ENCODE peak calls at places on chromosomes 5 and 9, in four cellular contexts. One of them, this sample, is unnamed.

GRCh38 chr9:104772707-104773106 is 8.8 kb downstream of the NIPSNAP3B start:
- DNase-seq in K562: no peak
- DNase-seq in H1: no peak
- DNase-seq in HepG2: no peak
- DNase-seq in this sample: no peak

GRCh38 chr5:55441954-55442353 is 92.8 kb downstream of the PLPP1 start:
- DNase-seq in K562: no peak
- DNase-seq in H1: no peak
- DNase-seq in HepG2: no peak
- DNase-seq in this sample: no peak

GRCh38 chr5:128613111-128613510 is 75.1 kb upstream of the FBN2 start:
- DNase-seq in K562: no peak
- DNase-seq in H1: no peak
- DNase-seq in HepG2: no peak
- DNase-seq in this sample: no peak

GRCh38 chr9:99162759-99163364 is 57.9 kb downstream of the TGFBR1 start:
- DNase-seq in K562: peak; percentile 56
- DNase-seq in H1: no peak
- DNase-seq in HepG2: peak; percentile 43
- DNase-seq in this sample: no peak

GRCh38 chr5:7897014-7897600 is 28.2 kb downstream of the MTRR start:
- DNase-seq in K562: peak; percentile 65
- DNase-seq in H1: no peak
- DNase-seq in HepG2: peak; percentile 21
- DNase-seq in this sample: no peak

GRCh38 chr5:1053391-1054017 is 44.9 kb downstream of the NKD2 start:
- DNase-seq in K562: no peak
- DNase-seq in H1: no peak
- DNase-seq in HepG2: no peak
- DNase-seq in this sample: no peak

GRCh38 chr9:99235874-99236627 is 14.0 kb downstream of the SEC61B start:
- DNase-seq in K562: no peak
- DNase-seq in H1: no peak
- DNase-seq in HepG2: no peak
- DNase-seq in this sample: peak; percentile 82

GRCh38 chr9:111937781-111938426 is 41.3 kb downstream of the UGCG start:
- DNase-seq in K562: peak; percentile 14
- DNase-seq in H1: no peak
- DNase-seq in HepG2: no peak
- DNase-seq in this sample: peak; percentile 74

GRCh38 chr5:27403248-27403882 is 365.0 kb upstream of the CDH9 start:
- DNase-seq in K562: no peak
- DNase-seq in H1: no peak
- DNase-seq in HepG2: no peak
- DNase-seq in this sample: no peak

GRCh38 chr5:59041355-59041754 is 458.5 kb downstream of the RAB3C start:
- DNase-seq in K562: no peak
- DNase-seq in H1: no peak
- DNase-seq in HepG2: no peak
- DNase-seq in this sample: no peak

GRCh38 chr5:119271758-119272730 is 83.8 kb upstream of the TNFAIP8 start:
- DNase-seq in K562: no peak
- DNase-seq in H1: no peak
- DNase-seq in HepG2: no peak
- DNase-seq in this sample: no peak

GRCh38 chr5:109837226-109837861 is 147.6 kb downstream of the MAN2A1 start:
- DNase-seq in K562: no peak
- DNase-seq in H1: no peak
- DNase-seq in HepG2: no peak
- DNase-seq in this sample: no peak

GRCh38 chr9:81984911-81985310 is 3.7 kb upstream of the SPATA31D1 start:
- DNase-seq in K562: no peak
- DNase-seq in H1: no peak
- DNase-seq in HepG2: no peak
- DNase-seq in this sample: no peak

GRCh38 chr5:470961-471749 is 28.2 kb downstream of the EXOC3 start:
- DNase-seq in K562: no peak
- DNase-seq in H1: no peak
- DNase-seq in HepG2: no peak
- DNase-seq in this sample: no peak

GRCh38 chr5:423233-423565 is 19.8 kb upstream of the EXOC3 start:
- DNase-seq in K562: no peak
- DNase-seq in H1: no peak
- DNase-seq in HepG2: no peak
- DNase-seq in this sample: no peak

GRCh38 chr9:76353280-76353679 is 40.9 kb downstream of the RFK start:
- DNase-seq in K562: peak; percentile 12
- DNase-seq in H1: no peak
- DNase-seq in HepG2: no peak
- DNase-seq in this sample: no peak

GRCh38 chr5:116652196-116652729 is 77.6 kb upstream of the SEMA6A start:
- DNase-seq in K562: no peak
- DNase-seq in H1: peak; percentile 49
- DNase-seq in HepG2: peak; percentile 97
- DNase-seq in this sample: peak; percentile 85

GRCh38 chr5:161600156-161600555 is 53.6 kb upstream of the GABRB2 start:
- DNase-seq in K562: no peak
- DNase-seq in H1: no peak
- DNase-seq in HepG2: no peak
- DNase-seq in this sample: no peak

GRCh38 chr5:173761182-173761521 is 127.0 kb upstream of the CPEB4 start:
- DNase-seq in K562: no peak
- DNase-seq in H1: no peak
- DNase-seq in HepG2: no peak
- DNase-seq in this sample: no peak

DNA sequence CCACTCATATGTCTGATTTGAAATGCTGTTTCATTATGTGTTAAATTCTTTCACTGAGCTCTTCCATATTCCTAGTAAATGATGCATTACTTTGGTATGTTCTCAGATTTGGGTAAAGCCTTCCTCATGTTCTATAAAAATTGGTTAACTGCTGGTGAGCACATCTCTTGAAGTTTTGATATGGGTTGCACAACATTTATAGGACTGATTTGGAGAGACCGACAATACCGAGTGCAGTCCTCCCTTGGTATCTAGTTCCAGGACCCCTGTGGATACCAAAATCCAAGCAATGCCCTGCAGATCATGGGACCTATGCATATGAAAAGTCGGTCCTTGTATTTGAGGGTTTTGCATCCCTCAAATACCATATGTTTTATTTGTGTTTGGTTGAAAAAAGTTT is 37.8 kb downstream of the WDR36 start:
- DNase-seq in K562: no peak
- DNase-seq in H1: no peak
- DNase-seq in HepG2: no peak
- DNase-seq in this sample: no peak
- TF ChIP-seq HDAC6 in K562: no peak
- TF ChIP-seq HDAC6 in H1: no peak
- TF ChIP-seq HDAC6 in HepG2: no peak
- TF ChIP-seq HDAC6 in this sample: no peak

GRCh38 chr5:154850255-154851062 is at the start of gene FAXDC2:
- DNase-seq in K562: peak; percentile 74
- DNase-seq in H1: peak; percentile 68
- DNase-seq in HepG2: peak; percentile 78
- DNase-seq in this sample: no peak
- TF ChIP-seq HDAC6 in K562: no peak
- TF ChIP-seq HDAC6 in H1: no peak
- TF ChIP-seq HDAC6 in HepG2: no peak
- TF ChIP-seq HDAC6 in this sample: no peak

GRCh38 chr9:34991833-34992375 is 2.4 kb downstream of the DNAJB5 start:
- DNase-seq in K562: peak; percentile 49
- DNase-seq in H1: peak; percentile 68
- DNase-seq in HepG2: peak; percentile 34
- DNase-seq in this sample: no peak
- TF ChIP-seq HDAC6 in K562: no peak
- TF ChIP-seq HDAC6 in H1: no peak
- TF ChIP-seq HDAC6 in HepG2: no peak
- TF ChIP-seq HDAC6 in this sample: no peak

DNA sequence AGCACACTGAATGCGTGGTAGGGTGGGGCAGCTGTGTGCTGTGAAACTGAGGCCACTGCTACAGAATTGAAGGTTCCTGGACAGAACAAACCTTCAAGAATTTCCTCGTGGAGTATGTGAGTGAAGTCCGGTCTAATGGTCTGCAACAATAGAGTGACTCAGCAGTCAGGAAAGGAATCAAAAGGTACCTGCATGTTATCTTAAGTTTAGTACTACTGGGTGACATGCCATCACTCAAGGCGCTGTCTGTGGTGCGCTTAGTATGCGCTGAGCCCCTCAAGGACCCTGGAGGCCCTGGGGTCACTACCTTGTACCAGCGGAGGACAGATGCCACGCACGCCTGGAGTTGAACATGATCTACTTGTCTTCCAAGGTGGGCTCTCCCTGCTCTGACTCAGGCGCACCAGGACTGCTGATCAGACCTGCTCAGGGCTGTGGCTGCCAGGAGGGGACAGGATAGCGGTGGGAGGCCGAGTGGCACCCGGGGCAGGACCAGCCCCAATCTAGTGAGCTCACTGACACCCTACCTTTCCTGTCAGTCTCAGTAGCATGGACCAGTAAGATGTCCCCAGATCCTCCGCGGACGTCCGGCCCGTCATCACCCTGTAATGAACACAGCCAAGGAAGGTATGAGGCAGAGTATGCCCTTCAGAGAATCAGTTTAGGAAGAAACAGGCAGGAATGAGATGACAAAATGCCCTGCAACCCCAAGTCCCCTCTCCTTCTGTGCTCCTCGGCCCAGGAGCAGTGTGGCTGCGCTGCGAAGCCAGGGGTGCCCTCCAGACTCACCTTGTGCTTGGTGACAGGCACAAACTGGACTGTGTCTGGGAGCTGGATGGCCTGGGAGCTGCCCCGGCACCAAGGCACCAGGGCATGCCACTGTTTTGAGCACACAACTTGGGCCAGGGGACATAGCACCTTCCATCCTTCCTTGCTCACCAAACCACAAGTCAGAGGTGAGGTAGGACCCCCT is 50.7 kb downstream of the PRRT1B start:
- DNase-seq in K562: no peak
- DNase-seq in H1: no peak
- DNase-seq in HepG2: no peak
- DNase-seq in this sample: no peak
- TF ChIP-seq HDAC6 in K562: no peak
- TF ChIP-seq HDAC6 in H1: no peak
- TF ChIP-seq HDAC6 in HepG2: no peak
- TF ChIP-seq HDAC6 in this sample: no peak

This sample was measured in GM12878.